ENCODE peak calls at places on chromosomes 7 and 10, in nine cellular contexts. One of them, this sample, is unnamed. For H3K27me3, H3K36me3 and H3K4me1, the result is how much of the 10 kb centered on the place peaks cover.

GRCh38 chr7:44633254-44634186 is 27.1 kb downstream of the OGDH start:
- DNase-seq in CD8-positive, alpha-beta T cell: no peak
- DNase-seq in heart left ventricle: no peak
- DNase-seq in pancreas: peak
- DNase-seq in tibial nerve: peak
- DNase-seq in lower lobe of right lung: peak
- DNase-seq in fibroblast of lung: peak
- DNase-seq in hepatocyte: peak
- DNase-seq in heart right ventricle: peak
- DNase-seq in this sample: no peak

GRCh38 chr7:80184693-80185092 is 50.1 kb downstream of the GNAI1 start:
- DNase-seq in CD8-positive, alpha-beta T cell: no peak
- DNase-seq in heart left ventricle: no peak
- DNase-seq in pancreas: no peak
- DNase-seq in tibial nerve: no peak
- DNase-seq in lower lobe of right lung: no peak
- DNase-seq in fibroblast of lung: no peak
- DNase-seq in hepatocyte: no peak
- DNase-seq in heart right ventricle: no peak
- DNase-seq in this sample: no peak

GRCh38 chr10:33238643-33239042 is 95.8 kb downstream of the NRP1 start:
- DNase-seq in CD8-positive, alpha-beta T cell: no peak
- DNase-seq in heart left ventricle: no peak
- DNase-seq in pancreas: no peak
- DNase-seq in tibial nerve: no peak
- DNase-seq in lower lobe of right lung: no peak
- DNase-seq in fibroblast of lung: peak
- DNase-seq in hepatocyte: no peak
- DNase-seq in heart right ventricle: no peak
- DNase-seq in this sample: no peak

GRCh38 chr7:44277851-44278250 is 47.5 kb downstream of the CAMK2B start:
- DNase-seq in CD8-positive, alpha-beta T cell: no peak
- DNase-seq in heart left ventricle: peak
- DNase-seq in pancreas: no peak
- DNase-seq in tibial nerve: no peak
- DNase-seq in lower lobe of right lung: peak
- DNase-seq in fibroblast of lung: peak
- DNase-seq in hepatocyte: no peak
- DNase-seq in heart right ventricle: peak
- DNase-seq in this sample: peak

GRCh38 chr10:34584164-34584563 is 230.9 kb downstream of the PARD3 start:
- DNase-seq in CD8-positive, alpha-beta T cell: no peak
- DNase-seq in heart left ventricle: no peak
- DNase-seq in pancreas: no peak
- DNase-seq in tibial nerve: no peak
- DNase-seq in lower lobe of right lung: no peak
- DNase-seq in fibroblast of lung: peak
- DNase-seq in hepatocyte: peak
- DNase-seq in heart right ventricle: no peak
- DNase-seq in this sample: no peak

GRCh38 chr10:114163062-114163861 is 10.7 kb downstream of the CCDC186 start:
- DNase-seq in CD8-positive, alpha-beta T cell: no peak
- DNase-seq in heart left ventricle: no peak
- DNase-seq in pancreas: no peak
- DNase-seq in tibial nerve: no peak
- DNase-seq in lower lobe of right lung: no peak
- DNase-seq in fibroblast of lung: peak
- DNase-seq in hepatocyte: no peak
- DNase-seq in heart right ventricle: no peak
- DNase-seq in this sample: no peak

GRCh38 chr7:158034571-158034970 is 553.1 kb downstream of the PTPRN2 start:
- DNase-seq in CD8-positive, alpha-beta T cell: no peak
- DNase-seq in heart left ventricle: no peak
- DNase-seq in pancreas: no peak
- DNase-seq in tibial nerve: no peak
- DNase-seq in lower lobe of right lung: no peak
- DNase-seq in fibroblast of lung: no peak
- DNase-seq in hepatocyte: no peak
- DNase-seq in heart right ventricle: no peak
- DNase-seq in this sample: no peak

GRCh38 chr10:62045765-62046521 is 144.4 kb downstream of the ARID5B start:
- DNase-seq in CD8-positive, alpha-beta T cell: no peak
- DNase-seq in heart left ventricle: no peak
- DNase-seq in pancreas: no peak
- DNase-seq in tibial nerve: peak
- DNase-seq in lower lobe of right lung: no peak
- DNase-seq in fibroblast of lung: peak
- DNase-seq in hepatocyte: peak
- DNase-seq in heart right ventricle: no peak
- DNase-seq in this sample: no peak

GRCh38 chr7:22576941-22577927 is 77.2 kb upstream of the STEAP1B start:
- DNase-seq in CD8-positive, alpha-beta T cell: no peak
- DNase-seq in heart left ventricle: no peak
- DNase-seq in pancreas: no peak
- DNase-seq in tibial nerve: peak
- DNase-seq in lower lobe of right lung: no peak
- DNase-seq in fibroblast of lung: peak
- DNase-seq in hepatocyte: peak
- DNase-seq in heart right ventricle: no peak
- DNase-seq in this sample: no peak

GRCh38 chr7:26500749-26501352 is 209.2 kb downstream of the SNX10 start:
- DNase-seq in CD8-positive, alpha-beta T cell: no peak
- DNase-seq in heart left ventricle: no peak
- DNase-seq in pancreas: no peak
- DNase-seq in tibial nerve: no peak
- DNase-seq in lower lobe of right lung: no peak
- DNase-seq in fibroblast of lung: peak
- DNase-seq in hepatocyte: peak
- DNase-seq in heart right ventricle: no peak
- DNase-seq in this sample: no peak

GRCh38 chr7:7165372-7165771 is 17.0 kb upstream of the C1GALT1 start:
- DNase-seq in CD8-positive, alpha-beta T cell: no peak
- DNase-seq in heart left ventricle: no peak
- DNase-seq in pancreas: no peak
- DNase-seq in tibial nerve: no peak
- DNase-seq in lower lobe of right lung: no peak
- DNase-seq in fibroblast of lung: no peak
- DNase-seq in hepatocyte: no peak
- DNase-seq in heart right ventricle: no peak
- DNase-seq in this sample: no peak

GRCh38 chr10:77111611-77112550 is 525.7 kb downstream of the KCNMA1 start:
- DNase-seq in CD8-positive, alpha-beta T cell: no peak
- DNase-seq in heart left ventricle: no peak
- DNase-seq in pancreas: no peak
- DNase-seq in tibial nerve: no peak
- DNase-seq in lower lobe of right lung: no peak
- DNase-seq in fibroblast of lung: peak
- DNase-seq in hepatocyte: peak
- DNase-seq in heart right ventricle: no peak
- DNase-seq in this sample: no peak

GRCh38 chr10:122140941-122141623 is 130.0 kb upstream of the BTBD16 start:
- DNase-seq in CD8-positive, alpha-beta T cell: no peak
- DNase-seq in heart left ventricle: peak
- DNase-seq in pancreas: peak
- DNase-seq in tibial nerve: peak
- DNase-seq in lower lobe of right lung: peak
- DNase-seq in fibroblast of lung: peak
- DNase-seq in hepatocyte: peak
- DNase-seq in heart right ventricle: peak
- DNase-seq in this sample: peak

GRCh38 chr7:155781433-155781832 is 30.8 kb downstream of the SHH start:
- DNase-seq in CD8-positive, alpha-beta T cell: no peak
- DNase-seq in heart left ventricle: no peak
- DNase-seq in pancreas: no peak
- DNase-seq in tibial nerve: no peak
- DNase-seq in lower lobe of right lung: no peak
- DNase-seq in fibroblast of lung: no peak
- DNase-seq in hepatocyte: no peak
- DNase-seq in heart right ventricle: no peak
- DNase-seq in this sample: no peak

GRCh38 chr7:117186218-117186617 is 136.6 kb downstream of the WNT2 start:
- DNase-seq in CD8-positive, alpha-beta T cell: no peak
- DNase-seq in heart left ventricle: no peak
- DNase-seq in pancreas: no peak
- DNase-seq in tibial nerve: no peak
- DNase-seq in lower lobe of right lung: no peak
- DNase-seq in fibroblast of lung: peak
- DNase-seq in hepatocyte: no peak
- DNase-seq in heart right ventricle: no peak
- DNase-seq in this sample: no peak

GRCh38 chr10:77821551-77821950 is 105.0 kb downstream of the DLG5 start:
- DNase-seq in CD8-positive, alpha-beta T cell: no peak
- DNase-seq in heart left ventricle: peak
- DNase-seq in pancreas: no peak
- DNase-seq in tibial nerve: no peak
- DNase-seq in lower lobe of right lung: peak
- DNase-seq in fibroblast of lung: no peak
- DNase-seq in hepatocyte: no peak
- DNase-seq in heart right ventricle: peak
- DNase-seq in this sample: no peak

GRCh38 chr10:89337493-89337892 is 9.7 kb downstream of the IFIT3 start:
- DNase-seq in CD8-positive, alpha-beta T cell: no peak
- DNase-seq in heart left ventricle: no peak
- DNase-seq in pancreas: no peak
- DNase-seq in tibial nerve: no peak
- DNase-seq in lower lobe of right lung: no peak
- DNase-seq in fibroblast of lung: peak
- DNase-seq in hepatocyte: no peak
- DNase-seq in heart right ventricle: no peak
- DNase-seq in this sample: no peak

GRCh38 chr7:83469076-83469475 is 179.9 kb downstream of the SEMA3E start:
- DNase-seq in CD8-positive, alpha-beta T cell: no peak
- DNase-seq in heart left ventricle: no peak
- DNase-seq in pancreas: no peak
- DNase-seq in tibial nerve: no peak
- DNase-seq in lower lobe of right lung: no peak
- DNase-seq in fibroblast of lung: peak
- DNase-seq in hepatocyte: no peak
- DNase-seq in heart right ventricle: no peak
- DNase-seq in this sample: no peak

GRCh38 chr10:124063736-124064135 is 29.7 kb downstream of the CHST15 start:
- DNase-seq in CD8-positive, alpha-beta T cell: no peak
- DNase-seq in heart left ventricle: no peak
- DNase-seq in pancreas: no peak
- DNase-seq in tibial nerve: no peak
- DNase-seq in lower lobe of right lung: no peak
- DNase-seq in fibroblast of lung: peak
- DNase-seq in hepatocyte: peak
- DNase-seq in heart right ventricle: no peak
- DNase-seq in this sample: no peak

GRCh38 chr7:50534690-50535290 is 30.4 kb downstream of the DDC start:
- DNase-seq in CD8-positive, alpha-beta T cell: no peak
- DNase-seq in heart left ventricle: no peak
- DNase-seq in pancreas: no peak
- DNase-seq in tibial nerve: no peak
- DNase-seq in lower lobe of right lung: no peak
- DNase-seq in fibroblast of lung: peak
- DNase-seq in hepatocyte: peak
- DNase-seq in heart right ventricle: no peak
- DNase-seq in this sample: no peak

DNA sequence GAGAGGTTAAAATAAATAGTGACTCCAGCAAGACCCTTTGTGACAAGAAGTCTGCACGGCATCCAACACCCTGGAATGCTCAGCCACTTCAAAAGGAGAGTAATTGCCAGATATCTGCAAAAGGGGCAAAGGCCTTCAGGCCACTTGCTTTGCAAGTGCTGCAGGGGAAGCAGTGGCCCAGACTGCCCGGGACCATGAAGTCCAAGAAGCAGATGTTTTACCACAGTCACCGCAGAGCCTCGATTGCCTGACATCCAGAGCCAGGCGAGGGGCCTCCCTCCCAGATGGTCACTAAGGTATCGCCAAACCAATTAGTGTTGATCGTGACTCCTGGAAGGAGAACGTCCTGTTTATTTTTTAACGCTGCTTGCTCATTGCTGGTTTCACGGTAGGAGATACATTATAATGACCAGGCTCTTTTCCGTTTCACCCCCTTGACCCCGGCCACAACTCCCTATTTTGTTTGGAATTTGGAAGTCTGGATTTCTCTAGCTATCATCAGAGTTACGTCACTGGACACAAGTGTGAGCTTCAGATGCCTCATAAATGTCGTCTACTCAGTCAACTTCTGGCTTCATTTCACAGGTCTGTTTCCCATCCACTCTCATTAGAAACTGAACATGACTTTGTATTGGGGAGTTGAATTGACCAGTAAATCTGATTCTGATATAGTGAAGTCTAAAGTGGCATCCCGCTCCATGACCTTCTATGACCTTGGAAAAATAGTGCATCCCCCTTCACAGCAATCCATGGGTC is 276.2 kb downstream of the WDR11 start:
- DNase-seq in CD8-positive, alpha-beta T cell: no peak
- DNase-seq in heart left ventricle: no peak
- DNase-seq in pancreas: no peak
- DNase-seq in tibial nerve: no peak
- DNase-seq in lower lobe of right lung: no peak
- DNase-seq in fibroblast of lung: no peak
- DNase-seq in hepatocyte: no peak
- DNase-seq in heart right ventricle: no peak
- DNase-seq in this sample: no peak
- H3K27me3 ChIP-seq in CD8-positive, alpha-beta T cell: under half
- H3K27me3 ChIP-seq in heart left ventricle: under half
- H3K27me3 ChIP-seq in pancreas: under half
- H3K27me3 ChIP-seq in tibial nerve: under half
- H3K27me3 ChIP-seq in lower lobe of right lung: under half
- H3K27me3 ChIP-seq in fibroblast of lung: under half
- H3K27me3 ChIP-seq in hepatocyte: under half
- H3K27me3 ChIP-seq in heart right ventricle: under half
- H3K27me3 ChIP-seq in this sample: under half

GRCh38 chr7:36299882-36300341 is 89.8 kb upstream of the ANLN start:
- DNase-seq in CD8-positive, alpha-beta T cell: no peak
- DNase-seq in heart left ventricle: no peak
- DNase-seq in pancreas: no peak
- DNase-seq in tibial nerve: no peak
- DNase-seq in lower lobe of right lung: no peak
- DNase-seq in fibroblast of lung: no peak
- DNase-seq in hepatocyte: no peak
- DNase-seq in heart right ventricle: no peak
- DNase-seq in this sample: peak
- H3K36me3 ChIP-seq in CD8-positive, alpha-beta T cell: under half
- H3K36me3 ChIP-seq in heart left ventricle: under half
- H3K36me3 ChIP-seq in pancreas: under half
- H3K36me3 ChIP-seq in tibial nerve: under half
- H3K36me3 ChIP-seq in lower lobe of right lung: under half
- H3K36me3 ChIP-seq in fibroblast of lung: under half
- H3K36me3 ChIP-seq in hepatocyte: under half
- H3K36me3 ChIP-seq in heart right ventricle: under half
- H3K36me3 ChIP-seq in this sample: under half

GRCh38 chr10:26801831-26802230 is 58.9 kb downstream of the ABI1 start:
- DNase-seq in CD8-positive, alpha-beta T cell: no peak
- DNase-seq in heart left ventricle: no peak
- DNase-seq in pancreas: no peak
- DNase-seq in tibial nerve: no peak
- DNase-seq in lower lobe of right lung: no peak
- DNase-seq in fibroblast of lung: no peak
- DNase-seq in hepatocyte: no peak
- DNase-seq in heart right ventricle: no peak
- DNase-seq in this sample: no peak
- H3K4me1 ChIP-seq in CD8-positive, alpha-beta T cell: under half
- H3K4me1 ChIP-seq in heart left ventricle: half or more
- H3K4me1 ChIP-seq in pancreas: under half
- H3K4me1 ChIP-seq in tibial nerve: under half
- H3K4me1 ChIP-seq in lower lobe of right lung: half or more
- H3K4me1 ChIP-seq in fibroblast of lung: under half
- H3K4me1 ChIP-seq in hepatocyte: under half
- H3K4me1 ChIP-seq in heart right ventricle: half or more
- H3K4me1 ChIP-seq in this sample: under half

GRCh38 chr7:128353189-128353588 is 8.3 kb downstream of the PRRT4 start:
- DNase-seq in CD8-positive, alpha-beta T cell: no peak
- DNase-seq in heart left ventricle: no peak
- DNase-seq in pancreas: no peak
- DNase-seq in tibial nerve: no peak
- DNase-seq in lower lobe of right lung: no peak
- DNase-seq in fibroblast of lung: no peak
- DNase-seq in hepatocyte: no peak
- DNase-seq in heart right ventricle: no peak
- DNase-seq in this sample: no peak
- H3K27me3 ChIP-seq in CD8-positive, alpha-beta T cell: under half
- H3K27me3 ChIP-seq in heart left ventricle: under half
- H3K27me3 ChIP-seq in pancreas: under half
- H3K27me3 ChIP-seq in tibial nerve: under half
- H3K27me3 ChIP-seq in lower lobe of right lung: half or more
- H3K27me3 ChIP-seq in fibroblast of lung: half or more
- H3K27me3 ChIP-seq in hepatocyte: half or more
- H3K27me3 ChIP-seq in heart right ventricle: under half
- H3K27me3 ChIP-seq in this sample: under half

This sample was measured in RWPE2.